ENCODE peak calls at places on chromosome 22, in five cellular contexts. V is esophagus muscularis mucosa, C is transverse colon, S is H1, Y is HepG2. N is an unnamed sample.

GRCh38 chr22:25542231-25542630 is 22.2 kb upstream of the GRK3 start:
- DNase-seq in S (no peak), Y (no peak), V (no peak), C (no peak), N (no peak)

GRCh38 chr22:21632237-21632895 is at the start of gene CCDC116:
- DNase-seq in S (peak; percentile 73), Y (peak; percentile 81), C (peak; percentile 44), V (no peak), N (no peak)

GRCh38 chr22:46970411-46971123 is 208.1 kb downstream of the TBC1D22A start:
- DNase-seq in C (no peak), S (no peak), V (no peak), Y (no peak), N (no peak)

GRCh38 chr22:20471126-20471833 is 24.3 kb downstream of the KLHL22 start:
- DNase-seq in C (no peak), V (no peak), S (no peak), Y (no peak), N (no peak)

GRCh38 chr22:50313021-50313420 is 5.6 kb upstream of the PLXNB2 start:
- DNase-seq in S (no peak), V (no peak), Y (no peak), C (no peak), N (peak; percentile 41)

GRCh38 chr22:38953577-38954413 is 3.6 kb upstream of the APOBEC3A start:
- DNase-seq in V (no peak), Y (no peak), S (no peak), C (peak; percentile 75), N (no peak)

GRCh38 chr22:46471901-46472721 is 65.3 kb downstream of the CELSR1 start:
- DNase-seq in Y (no peak), S (no peak), V (no peak), C (no peak), N (no peak)

GRCh38 chr22:30382340-30382739 is 4.9 kb downstream of the RNF215 start:
- DNase-seq in Y (no peak), V (no peak), C (no peak), S (no peak), N (no peak)

GRCh38 chr22:28239941-28240340 is 320.9 kb upstream of the PITPNB start:
- DNase-seq in Y (no peak), C (no peak), S (no peak), V (no peak), N (no peak)

GRCh38 chr22:39439170-39439569 is 17.6 kb upstream of the MGAT3 start:
- DNase-seq in Y (peak; percentile 25), S (no peak), V (no peak), C (no peak), N (no peak)

GRCh38 chr22:27906241-27906640 is 12.8 kb downstream of the PITPNB start:
- DNase-seq in Y (no peak), S (no peak), V (no peak), C (no peak), N (no peak)

GRCh38 chr22:37577957-37578356 is 1.9 kb downstream of the LGALS2 start:
- DNase-seq in S (no peak), Y (no peak), C (no peak), V (no peak), N (no peak)

GRCh38 chr22:37570661-37570976 is 9.3 kb downstream of the LGALS2 start:
- DNase-seq in S (no peak), C (no peak), Y (no peak), V (no peak), N (no peak)

GRCh38 chr22:37571992-37572373 is 7.9 kb downstream of the LGALS2 start:
- DNase-seq in V (no peak), S (no peak), C (no peak), Y (no peak), N (no peak)

GRCh38 chr22:37571258-37571991 is 8.5 kb downstream of the LGALS2 start:
- DNase-seq in Y (no peak), C (no peak), S (no peak), V (no peak), N (no peak)

DNA sequence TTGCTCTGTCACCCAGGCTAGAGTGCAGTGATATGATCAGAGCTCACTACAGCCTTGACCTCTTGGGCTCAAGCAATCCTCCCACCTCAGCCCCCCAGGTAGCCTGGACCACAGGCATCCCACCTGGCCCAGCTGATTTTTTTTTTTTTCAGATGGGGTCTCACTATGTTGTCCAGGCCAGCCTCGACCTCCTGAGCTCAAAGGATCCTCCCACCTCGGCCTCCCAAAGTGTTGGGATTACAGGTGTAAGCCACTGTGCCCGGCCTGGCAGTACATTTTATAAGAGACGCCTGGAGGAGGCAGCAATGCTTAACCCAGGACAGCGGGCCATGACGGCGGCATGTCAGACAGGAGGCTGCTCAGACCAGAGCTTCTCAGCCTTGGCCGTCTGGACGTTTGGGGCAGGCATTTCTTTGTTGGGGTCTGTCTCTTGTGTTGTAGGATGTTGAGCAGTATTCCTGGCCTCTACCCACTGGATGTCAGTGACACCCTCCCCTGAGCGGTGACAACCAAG is 4.3 kb downstream of the LGALS2 start:
- DNase-seq in S (no peak), V (no peak), Y (no peak), C (no peak), N (no peak)
- H3K4me1 ChIP-seq in S (no peaks in the 10 kb centered on the region), V (no peaks in the 10 kb centered on the region), Y (peaks cover 67% of the 10 kb centered on the region), C (peaks cover 19% of the 10 kb centered on the region), N (no peaks in the 10 kb centered on the region)

DNA sequence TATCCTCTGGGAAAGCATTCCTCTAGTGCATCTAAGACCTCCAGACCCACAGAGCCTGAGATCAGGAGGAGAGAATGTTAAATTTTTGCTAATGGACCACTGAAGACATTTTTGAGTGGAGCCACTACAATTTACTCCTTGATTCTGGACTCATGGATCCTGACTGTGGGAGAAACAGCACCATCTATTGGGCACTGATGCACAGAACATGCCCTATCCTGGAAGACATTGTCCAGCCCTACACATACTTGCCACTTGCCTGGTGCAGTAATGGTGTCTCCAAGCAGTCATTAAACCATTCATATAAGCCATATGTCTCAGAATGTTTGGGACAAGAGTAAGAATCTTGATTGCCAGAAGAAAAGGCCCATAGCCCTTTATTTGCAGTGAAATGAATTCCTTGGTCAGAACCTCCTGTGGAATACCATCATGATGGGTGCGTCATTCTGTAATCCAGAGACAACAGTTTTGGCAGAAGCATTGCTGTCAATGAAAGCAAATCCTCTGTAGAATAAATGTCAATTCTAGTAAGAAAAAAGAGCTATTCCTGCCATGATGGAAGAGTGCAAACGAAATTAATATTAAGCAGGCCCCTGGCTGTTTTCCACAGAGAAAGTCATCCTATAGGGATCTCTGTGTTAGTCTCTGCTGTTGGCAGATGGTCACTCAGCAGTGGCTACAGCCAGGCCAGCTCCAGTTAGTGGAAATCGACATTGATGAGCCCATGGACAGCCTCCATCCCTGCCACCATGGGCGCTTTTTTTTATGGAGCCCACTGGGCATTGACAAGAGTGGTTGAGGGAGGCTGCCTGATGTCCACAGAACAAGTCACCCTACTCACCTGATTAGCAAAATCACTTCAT is 43.5 kb downstream of the GGTLC2 start:
- DNase-seq in Y (peak; percentile 43), V (no peak), C (peak; percentile 34), S (no peak), N (no peak)
- TF ChIP-seq EP300 in Y (no peak), V (no peak), C (no peak), S (no peak), N (no peak)

GRCh38 chr22:24157783-24158170 is 23.5 kb upstream of the SUSD2 start:
- DNase-seq in S (no peak), Y (no peak), V (no peak), C (no peak), N (no peak)
- TF ChIP-seq CTCF in S (no peak), Y (no peak), V (peak; percentile 3), C (no peak), N (no peak)

DNA sequence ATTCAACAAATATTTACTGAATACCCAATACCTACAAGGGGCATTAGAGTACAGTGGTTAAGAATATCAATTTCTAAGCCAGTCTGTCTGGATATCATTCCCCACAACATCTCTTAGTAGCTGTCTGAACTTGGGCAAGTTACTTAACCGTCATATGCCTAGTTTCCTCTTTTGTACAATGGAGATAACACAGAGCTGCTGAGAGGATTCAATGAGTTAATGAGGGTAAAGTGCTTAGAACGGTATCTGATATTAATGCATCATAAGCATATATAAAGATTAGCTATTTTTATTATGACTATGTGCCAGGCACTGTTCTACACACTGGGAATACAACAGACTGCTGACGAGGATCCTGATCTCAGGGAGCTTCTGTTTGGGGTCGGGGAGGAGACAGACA is 116.4 kb downstream of the APOL5 start:
- DNase-seq in V (no peak), S (no peak), Y (no peak), C (no peak), N (no peak)
- H3K4me1 ChIP-seq in V (peaks cover 87% of the 10 kb centered on the region), S (peaks cover 15% of the 10 kb centered on the region), Y (peaks cover 31% of the 10 kb centered on the region), C (peaks cover 51% of the 10 kb centered on the region), N (peaks cover 13% of the 10 kb centered on the region)

N was measured in ovary.